ENCODE peak calls at places on chromosomes 2 and 18, in six cellular contexts. W is HFFc6; R is AG04450; A is activated CD4-positive, alpha-beta T cell treated with anti-CD3 and anti-CD28 coated beads, Interleukin-2, amount 50 U/mL, for 1 hour; M is stimulated activated CD4-positive, alpha-beta T cell treated with anti-CD3 and anti-CD28 coated beads, Interleukin-4, amount 100 ng/mL, for 24 hours; Q is SK-MEL-5. D is an unnamed sample.

GRCh38 chr2:9974344-9974743 is 22.9 kb downstream of the GRHL1 start:
- DNase-seq in R (no peak), M (no peak), A (no peak), Q (no peak), W (no peak), D (no peak)

GRCh38 chr2:232949016-232949415 is 64.0 kb downstream of the NGEF start:
- DNase-seq in Q (no peak), W (no peak), R (no peak), M (no peak), A (no peak), D (no peak)

GRCh38 chr2:152594022-152594712 is 123.1 kb downstream of the PRPF40A start:
- DNase-seq in W (no peak), R (no peak), Q (peak), M (no peak), A (no peak), D (no peak)

GRCh38 chr2:153055182-153055581 is 336.8 kb downstream of the ARL6IP6 start:
- DNase-seq in M (no peak), W (no peak), A (no peak), Q (no peak), R (no peak), D (no peak)

GRCh38 chr2:119109823-119110222 is 48.7 kb downstream of the C1QL2 start:
- DNase-seq in W (no peak), Q (no peak), R (no peak), A (no peak), M (no peak), D (no peak)

GRCh38 chr2:152861349-152861942 is 143.0 kb downstream of the ARL6IP6 start:
- DNase-seq in A (no peak), R (no peak), W (no peak), M (no peak), Q (peak), D (no peak)

GRCh38 chr2:190879474-190880373 is 897 bp upstream of the GLS start:
- DNase-seq in W (peak), Q (no peak), R (no peak), A (peak), M (peak), D (no peak)

GRCh38 chr2:45789317-45789716 is 137.8 kb downstream of the PRKCE start:
- DNase-seq in R (no peak), A (no peak), M (no peak), Q (no peak), W (no peak), D (no peak)

GRCh38 chr2:95353613-95354468 is 48.7 kb upstream of the FAHD2A start:
- DNase-seq in R (no peak), Q (no peak), W (no peak), A (no peak), M (no peak), D (no peak)

GRCh38 chr2:79702934-79703333 is 190.1 kb downstream of the CTNNA2 start:
- DNase-seq in R (no peak), Q (no peak), M (no peak), W (no peak), A (no peak), D (no peak)

GRCh38 chr2:73952499-73953446 is 26.1 kb downstream of the DGUOK start:
- DNase-seq in Q (peak), A (no peak), R (no peak), M (no peak), W (peak), D (no peak)

GRCh38 chr2:67259581-67260347 is 137.4 kb upstream of the ETAA1 start:
- DNase-seq in M (no peak), R (peak), W (peak), A (no peak), Q (no peak), D (no peak)

GRCh38 chr2:58155160-58155778 is 85.9 kb downstream of the FANCL start:
- DNase-seq in Q (no peak), R (no peak), M (no peak), A (no peak), W (no peak), D (no peak)

GRCh38 chr2:237632991-237633629 is 5.7 kb downstream of the LRRFIP1 start:
- DNase-seq in M (no peak), Q (no peak), R (no peak), W (no peak), A (no peak), D (no peak)

GRCh38 chr2:219514196-219514761 is at the start of gene ASIC4:
- DNase-seq in A (no peak), M (no peak), W (no peak), R (no peak), Q (no peak), D (no peak)

GRCh38 chr18:23538870-23539269 is 35.6 kb downstream of the RMC1 start:
- DNase-seq in M (no peak), W (no peak), A (no peak), R (no peak), Q (no peak), D (no peak)

GRCh38 chr2:39513641-39514094 is 76.6 kb upstream of the MAP4K3 start:
- DNase-seq in A (no peak), R (peak), M (peak), Q (peak), W (peak), D (peak)

GRCh38 chr2:189024861-189025618 is 50.9 kb downstream of the COL3A1 start:
- DNase-seq in R (no peak), A (no peak), Q (peak), M (no peak), W (no peak), D (no peak)

GRCh38 chr2:191488135-191488534 is 189.8 kb upstream of the NABP1 start:
- DNase-seq in W (no peak), Q (no peak), A (no peak), M (no peak), R (no peak), D (no peak)

GRCh38 chr2:224650815-224651439 is 65.2 kb downstream of the CCDC195 start:
- DNase-seq in M (peak), Q (peak), W (peak), R (peak), A (no peak), D (no peak)

GRCh38 chr2:130371723-130372054 is 15.8 kb downstream of the PTPN18 start:
- DNase-seq in Q (peak), W (no peak), R (no peak), A (no peak), M (no peak), D (no peak)

GRCh38 chr2:241762933-241763369 is 13.7 kb upstream of the GAL3ST2 start:
- DNase-seq in M (peak), R (no peak), Q (no peak), A (peak), W (no peak), D (no peak)

GRCh38 chr2:26412091-26412673 is 10.5 kb downstream of the DRC1 start:
- DNase-seq in A (no peak), R (no peak), W (no peak), Q (peak), M (peak), D (no peak)

GRCh38 chr2:38146302-38146916 is 70.5 kb upstream of the CYP1B1 start:
- DNase-seq in W (peak), M (no peak), Q (no peak), A (no peak), R (peak), D (no peak)

GRCh38 chr18:62450546-62451395 is 72.1 kb upstream of the ZCCHC2 start:
- DNase-seq in W (peak), R (no peak), Q (no peak), M (no peak), A (no peak), D (no peak)

GRCh38 chr2:178924817-178925216 is 117.6 kb upstream of the TTN start:
- DNase-seq in R (no peak), Q (no peak), M (no peak), A (no peak), W (no peak), D (no peak)

D was measured in caudate nucleus.